ENCODE peak calls at places on chromosomes 7 and 10, in ten cellular contexts. Y is IMR-90, I is HepG2, D is adrenal gland, G is spleen, R is GM12891, E is breast epithelium, U is HCT116, Q is Peyer's patch, F is lower leg skin. L is an unnamed sample.

GRCh38 chr7:32937344-32938174 is 19.7 kb upstream of the FKBP9 start:
- DNase-seq in U (no peak), D (peak; percentile 74), I (peak; percentile 40), Q (no peak), R (no peak), G (no peak), Y (peak; percentile 61), F (peak; percentile 61), E (no peak), L (peak; percentile 39)

GRCh38 chr7:1019789-1020610 is 24.3 kb upstream of the GPR146 start:
- DNase-seq in R (no peak), Q (no peak), U (no peak), F (no peak), Y (no peak), I (no peak), E (no peak), D (no peak), G (peak; percentile 75), L (no peak)

GRCh38 chr7:34091330-34091917 is 186.1 kb downstream of the BMPER start:
- DNase-seq in R (no peak), U (peak; percentile 43), G (no peak), D (no peak), Y (peak; percentile 69), Q (peak; percentile 64), E (no peak), I (peak; percentile 38), F (no peak), L (peak; percentile 34)

GRCh38 chr7:45143616-45144015 is 14.0 kb upstream of the RAMP3 start:
- DNase-seq in Y (peak; percentile 54), Q (no peak), F (no peak), E (no peak), G (peak; percentile 1), U (no peak), D (no peak), I (peak; percentile 31), R (no peak), L (no peak)

GRCh38 chr10:70354566-70355233 is 27.7 kb downstream of the LRRC20 start:
- DNase-seq in I (no peak), E (no peak), R (no peak), F (no peak), Q (no peak), U (no peak), G (peak; percentile 38), Y (no peak), D (no peak), L (no peak)

GRCh38 chr10:54653518-54653917 is 147.5 kb downstream of the PCDH15 start:
- DNase-seq in Y (no peak), G (no peak), R (no peak), F (no peak), Q (no peak), U (no peak), I (no peak), E (no peak), D (no peak), L (no peak)

GRCh38 chr10:106308284-106308683 is 856.2 kb downstream of the SORCS1 start:
- DNase-seq in G (no peak), D (no peak), R (no peak), I (no peak), F (no peak), Y (no peak), E (no peak), U (no peak), Q (no peak), L (no peak)

GRCh38 chr10:77455538-77455937 is 182.1 kb downstream of the KCNMA1 start:
- DNase-seq in F (no peak), Q (no peak), G (no peak), D (peak; percentile 68), U (no peak), E (no peak), Y (peak; percentile 43), R (no peak), I (no peak), L (no peak)

GRCh38 chr10:33368086-33368485 is 33.6 kb upstream of the NRP1 start:
- DNase-seq in D (no peak), I (no peak), F (no peak), E (no peak), Y (no peak), R (no peak), Q (no peak), G (no peak), U (no peak), L (no peak)

GRCh38 chr7:28418311-28418710 is 6.0 kb downstream of the CREB5 start:
- DNase-seq in I (no peak), Q (no peak), Y (peak; percentile 34), U (no peak), R (no peak), F (no peak), G (no peak), E (no peak), D (no peak), L (no peak)

GRCh38 chr7:45132708-45133320 is 21.3 kb upstream of the TBRG4 start:
- DNase-seq in F (no peak), R (no peak), Y (no peak), G (peak; percentile 52), Q (no peak), D (no peak), E (no peak), U (no peak), I (no peak), L (no peak)

GRCh38 chr10:113139695-113140094 is 189.6 kb downstream of the TCF7L2 start:
- DNase-seq in Y (peak; percentile 32), I (no peak), G (no peak), E (no peak), D (no peak), F (no peak), R (no peak), Q (no peak), U (no peak), L (no peak)

GRCh38 chr10:10131984-10132383 is 885.7 kb upstream of the CELF2 start:
- DNase-seq in G (no peak), Y (no peak), E (no peak), I (no peak), F (no peak), D (no peak), R (no peak), U (no peak), Q (no peak), L (no peak)

GRCh38 chr10:73956476-73957338 is 41.2 kb upstream of the VCL start:
- DNase-seq in Y (peak; percentile 62), F (no peak), I (no peak), D (no peak), E (peak; percentile 39), Q (peak; percentile 55), R (no peak), G (peak; percentile 81), U (no peak), L (peak; percentile 82)

GRCh38 chr10:128274938-128275337 is 148.7 kb upstream of the MKI67 start:
- DNase-seq in U (no peak), Y (no peak), Q (no peak), E (no peak), G (no peak), D (no peak), F (peak; percentile 63), R (no peak), I (no peak), L (peak; percentile 24)

DNA sequence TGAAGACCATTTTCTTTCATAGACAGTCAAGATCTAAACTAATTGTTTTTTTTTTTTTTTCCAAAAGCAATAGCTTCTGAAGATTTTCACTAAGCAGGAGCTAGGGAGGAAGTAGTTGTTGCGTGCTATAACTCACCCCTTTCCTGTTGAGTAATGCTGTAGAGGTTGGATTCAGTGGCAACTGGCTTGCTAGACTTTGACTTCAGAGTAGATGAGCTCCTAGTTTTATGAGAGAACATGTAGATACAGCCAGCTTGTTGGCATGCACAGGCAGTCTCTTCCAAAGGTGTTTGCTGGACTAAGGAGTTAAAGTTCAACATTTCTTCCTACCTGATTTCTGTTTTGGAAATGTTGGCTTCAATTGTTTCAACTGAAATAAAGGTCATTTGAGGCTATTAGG is 66.2 kb upstream of the MXI1 start:
- DNase-seq in Q (peak; percentile 62), Y (peak; percentile 21), I (no peak), E (no peak), F (no peak), R (no peak), D (no peak), G (no peak), U (no peak), L (no peak)
- TF ChIP-seq POLR2A in Q (peak; percentile 46), Y (no peak), I (no peak), E (no peak), F (no peak), R (no peak), D (no peak), G (no peak), U (no peak), L (no peak)

DNA sequence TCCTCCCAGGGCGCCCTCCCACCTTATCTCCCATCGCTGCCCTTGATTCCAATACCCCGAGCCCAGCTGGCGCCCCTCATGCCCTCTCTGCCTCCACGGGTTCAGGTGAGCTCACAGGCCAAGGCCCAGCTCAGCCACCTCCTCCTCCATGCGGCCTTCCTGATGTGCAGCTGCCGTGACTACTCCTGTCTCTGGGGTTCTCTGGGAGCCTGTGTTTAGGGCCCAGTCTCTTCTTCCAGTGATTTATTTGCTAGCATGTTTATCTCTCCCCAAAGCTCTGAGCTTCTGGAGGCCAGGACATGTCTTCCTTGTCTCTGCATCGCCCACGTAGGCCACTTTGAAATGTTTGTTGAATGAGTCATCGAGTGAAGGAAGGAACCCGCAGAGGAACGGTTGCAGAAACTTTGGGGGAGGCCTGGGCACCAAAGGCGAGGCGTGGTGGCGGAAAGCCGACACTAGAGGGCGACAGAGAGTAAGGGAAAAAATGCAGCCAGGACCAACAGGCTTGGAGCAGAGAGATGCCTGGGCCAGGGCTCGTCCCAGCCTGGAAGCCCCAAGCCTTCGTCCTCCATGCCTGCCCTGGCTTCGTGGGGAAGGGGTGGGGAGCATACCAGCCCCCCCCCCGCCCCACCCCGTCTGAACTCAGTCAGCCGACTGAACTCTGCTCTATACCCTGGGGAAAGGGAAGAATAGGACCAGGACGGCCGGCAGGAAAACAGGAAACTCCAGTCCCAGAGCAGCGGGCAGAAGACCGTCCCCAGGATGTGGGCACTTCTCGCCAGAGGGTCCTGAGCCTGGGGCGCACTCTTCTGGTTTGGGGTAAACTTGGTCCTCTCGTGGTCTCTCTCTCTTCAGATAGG is 10.9 kb upstream of the HSPB1 start:
- DNase-seq in I (peak; percentile 88), G (peak; percentile 94), R (peak; percentile 89), U (peak; percentile 95), D (peak; percentile 90), F (peak; percentile 95), Y (peak; percentile 99), Q (peak; percentile 95), E (peak; percentile 93), L (peak; percentile 67)
- TF ChIP-seq POLR2A in I (peak; percentile 74), G (no peak), R (no peak), U (no peak), D (peak; percentile 50), F (no peak), Y (peak; percentile 62), Q (peak; percentile 13), E (no peak), L (no peak)

GRCh38 chr7:100978300-100978699 is 8.9 kb downstream of the MUC12 start:
- DNase-seq in G (no peak), Y (no peak), D (no peak), I (no peak), R (no peak), U (no peak), Q (no peak), E (no peak), F (no peak), L (no peak)

GRCh38 chr7:100983451-100984187 is 14.3 kb downstream of the MUC12 start:
- DNase-seq in F (no peak), G (peak; percentile 11), E (no peak), R (no peak), Q (peak; percentile 72), D (no peak), Y (peak; percentile 31), U (peak; percentile 6), I (no peak), L (no peak)
- TF ChIP-seq POLR2A in F (no peak), G (no peak), E (no peak), R (no peak), Q (peak; percentile 50), D (no peak), Y (no peak), U (no peak), I (no peak), L (no peak)

GRCh38 chr10:65570143-65571010 is 1355.5 kb upstream of the LRRTM3 start:
- DNase-seq in I (peak; percentile 67), Y (peak; percentile 16), Q (peak; percentile 60), G (peak; percentile 71), F (peak; percentile 18), D (peak; percentile 19), R (no peak), U (peak; percentile 72), E (peak; percentile 19), L (peak; percentile 28)
- TF ChIP-seq POLR2A in I (peak; percentile 83), Y (no peak), Q (no peak), G (no peak), F (no peak), D (no peak), R (no peak), U (peak; percentile 88), E (no peak), L (peak; percentile 44)